ENCODE peak calls at places on chromosomes 3 and 15, in five cellular contexts. U is testis; I is GM18507; P is activated CD8-positive, alpha-beta memory T cell treated with anti-CD3 and anti-CD28 coated beads for 24 hours; Q is stimulated activated CD4-positive, alpha-beta T cell treated with anti-CD3 and anti-CD28 coated beads, Interleukin-12 subunit alpha, Interleukin-12 subunit beta, amount 100 ng/mL, for 4 hours. Y is an unnamed sample.

GRCh38 chr3:16400143-16400935 is 113.2 kb downstream of the RFTN1 start:
- DNase-seq in U (peak), I (no peak), P (no peak), Q (no peak), Y (no peak)

GRCh38 chr3:7309707-7310106 is 448.8 kb downstream of the GRM7 start:
- DNase-seq in U (peak), I (no peak), P (no peak), Q (no peak), Y (peak)

GRCh38 chr3:104066658-104067057 is 1300.1 kb upstream of the ALCAM start:
- DNase-seq in U (no peak), I (no peak), P (no peak), Q (no peak), Y (peak)

GRCh38 chr3:36444909-36445308 is 64.6 kb downstream of the STAC start:
- DNase-seq in U (no peak), I (no peak), P (no peak), Q (no peak), Y (peak)

GRCh38 chr3:141998674-141999290 is 122.3 kb downstream of the ATP1B3 start:
- DNase-seq in U (no peak), I (no peak), P (no peak), Q (no peak), Y (peak)

GRCh38 chr3:24141548-24141947 is 196.5 kb downstream of the NR1D2 start:
- DNase-seq in U (no peak), I (no peak), P (no peak), Q (no peak), Y (no peak)

GRCh38 chr15:80246425-80246894 is 5.6 kb downstream of the CTXND1 start:
- DNase-seq in U (no peak), I (no peak), P (no peak), Q (no peak), Y (no peak)

GRCh38 chr3:152621967-152622812 is 212.7 kb upstream of the P2RY1 start:
- DNase-seq in U (no peak), I (no peak), P (no peak), Q (no peak), Y (no peak)

GRCh38 chr15:60656491-60657284 is 177.7 kb upstream of the ICE2 start:
- DNase-seq in U (no peak), I (no peak), P (no peak), Q (no peak), Y (peak)

GRCh38 chr3:31241533-31241932 is 291.2 kb upstream of the STT3B start:
- DNase-seq in U (no peak), I (no peak), P (no peak), Q (no peak), Y (no peak)

GRCh38 chr15:58755956-58756355 is 6.4 kb upstream of the ADAM10 start:
- DNase-seq in U (no peak), I (no peak), P (no peak), Q (no peak), Y (peak)

GRCh38 chr3:128482857-128483656 is 9.9 kb downstream of the GATA2 start:
- DNase-seq in U (no peak), I (no peak), P (no peak), Q (no peak), Y (peak)

GRCh38 chr3:30307548-30307947 is 298.9 kb upstream of the TGFBR2 start:
- DNase-seq in U (no peak), I (no peak), P (no peak), Q (no peak), Y (no peak)

GRCh38 chr3:87088984-87089841 is 98.3 kb upstream of the VGLL3 start:
- DNase-seq in U (peak), I (no peak), P (peak), Q (no peak), Y (peak)

GRCh38 chr15:31487811-31488436 is 161.3 kb downstream of the KLF13 start:
- DNase-seq in U (peak), I (no peak), P (peak), Q (no peak), Y (no peak)

GRCh38 chr15:76962337-76963013 is 30.9 kb downstream of the RCN2 start:
- DNase-seq in U (no peak), I (no peak), P (no peak), Q (no peak), Y (no peak)

GRCh38 chr3:158167737-158168469 is 58.0 kb downstream of the RSRC1 start:
- DNase-seq in U (no peak), I (no peak), P (no peak), Q (no peak), Y (peak)

GRCh38 chr3:189186093-189186492 is 14.3 kb downstream of the TPRG1 start:
- DNase-seq in U (peak), I (no peak), P (no peak), Q (no peak), Y (peak)

GRCh38 chr15:26841941-26842340 is 24.9 kb upstream of the GABRA5 start:
- DNase-seq in U (no peak), I (no peak), P (no peak), Q (no peak), Y (no peak)

GRCh38 chr3:138140940-138141339 is 8.8 kb upstream of the A4GNT start:
- DNase-seq in U (no peak), I (no peak), P (no peak), Q (no peak), Y (no peak)

GRCh38 chr3:177934001-177934891 is 602.0 kb upstream of the KCNMB2 start:
- DNase-seq in U (peak), I (no peak), P (no peak), Q (no peak), Y (peak)

GRCh38 chr3:174333640-174334039 is 525.5 kb upstream of the NAALADL2 start:
- DNase-seq in U (no peak), I (no peak), P (no peak), Q (no peak), Y (no peak)

GRCh38 chr15:38853608-38854007 is 289.0 kb upstream of the RASGRP1 start:
- DNase-seq in U (no peak), I (no peak), P (no peak), Q (peak), Y (no peak)

GRCh38 chr3:464255-464654 is 267.7 kb downstream of the CHL1 start:
- DNase-seq in U (no peak), I (no peak), P (no peak), Q (no peak), Y (no peak)

GRCh38 chr15:90154861-90155626 is 46.1 kb upstream of the SEMA4B start:
- DNase-seq in U (no peak), I (no peak), P (no peak), Q (no peak), Y (peak)

GRCh38 chr3:14761121-14761672 is 57.6 kb upstream of the FGD5 start:
- DNase-seq in U (no peak), I (no peak), P (no peak), Q (no peak), Y (no peak)

GRCh38 chr3:71425491-71426071 is 157.9 kb downstream of the FOXP1 start:
- DNase-seq in U (no peak), I (no peak), P (no peak), Q (no peak), Y (peak)

GRCh38 chr15:62952969-62953368 is 89.6 kb upstream of the TPM1 start:
- DNase-seq in U (no peak), I (no peak), P (no peak), Q (no peak), Y (no peak)

GRCh38 chr3:12891985-12892839 is 50.8 kb upstream of the RPL32 start:
- DNase-seq in U (peak), I (peak), P (peak), Q (peak), Y (peak)

GRCh38 chr3:72050048-72050632 is 265.2 kb upstream of the PROK2 start:
- DNase-seq in U (no peak), I (no peak), P (no peak), Q (no peak), Y (no peak)

GRCh38 chr15:80823120-80823519 is 44.0 kb downstream of the CEMIP start:
- DNase-seq in U (no peak), I (no peak), P (no peak), Q (no peak), Y (no peak)

GRCh38 chr15:62099171-62099601 is 32.4 kb downstream of the C2CD4A start:
- DNase-seq in U (no peak), I (no peak), P (no peak), Q (no peak), Y (no peak)

GRCh38 chr3:14130230-14130629 is 5.4 kb downstream of the TMEM43 start:
- DNase-seq in U (no peak), I (no peak), P (peak), Q (no peak), Y (no peak)

GRCh38 chr3:120147072-120147871 is 53.0 kb upstream of the GSK3B start:
- DNase-seq in U (no peak), I (no peak), P (peak), Q (peak), Y (no peak)

GRCh38 chr3:142777927-142778326 is 54.1 kb downstream of the TRPC1 start:
- DNase-seq in U (no peak), I (no peak), P (no peak), Q (no peak), Y (no peak)

GRCh38 chr15:67105065-67105951 is 39.9 kb downstream of the SMAD3 start:
- DNase-seq in U (peak), I (no peak), P (no peak), Q (no peak), Y (peak)

GRCh38 chr3:194274424-194275085 is 76.6 kb downstream of the CPN2 start:
- DNase-seq in U (peak), I (no peak), P (no peak), Q (no peak), Y (peak)

GRCh38 chr3:52055537-52056351 is 627 bp downstream of the DUSP7 start:
- DNase-seq in U (no peak), I (no peak), P (peak), Q (peak), Y (peak)

GRCh38 chr3:156148946-156149348 is 28.6 kb downstream of the KCNAB1 start:
- DNase-seq in U (peak), I (no peak), P (no peak), Q (no peak), Y (peak)

GRCh38 chr3:151856106-151856505 is 17.3 kb upstream of the SUCNR1 start:
- DNase-seq in U (no peak), I (no peak), P (no peak), Q (no peak), Y (no peak)

Y was measured in astrocyte of the hippocampus.